ENCODE peak calls at places on chromosomes 5 and 9, in five cellular contexts. One of them, this sample, is unnamed.

GRCh38 chr5:167295686-167296015 is 995.8 kb upstream of the WWC1 start:
- DNase-seq in upper lobe of left lung: no peak
- DNase-seq in neural progenitor cell: no peak
- DNase-seq in fibroblast of lung: peak; percentile 42
- DNase-seq in CD4-positive, alpha-beta memory T cell: no peak
- DNase-seq in this sample: no peak

GRCh38 chr5:180689071-180689694 is 39.8 kb upstream of the FLT4 start:
- DNase-seq in upper lobe of left lung: no peak
- DNase-seq in CD4-positive, alpha-beta memory T cell: peak; percentile 59
- DNase-seq in fibroblast of lung: no peak
- DNase-seq in neural progenitor cell: no peak
- DNase-seq in this sample: no peak

GRCh38 chr9:126448136-126448535 is 121.5 kb downstream of the MVB12B start:
- DNase-seq in CD4-positive, alpha-beta memory T cell: no peak
- DNase-seq in upper lobe of left lung: no peak
- DNase-seq in fibroblast of lung: no peak
- DNase-seq in neural progenitor cell: no peak
- DNase-seq in this sample: no peak

GRCh38 chr5:57412010-57412409 is 70.6 kb downstream of the ACTBL2 start:
- DNase-seq in neural progenitor cell: no peak
- DNase-seq in CD4-positive, alpha-beta memory T cell: no peak
- DNase-seq in upper lobe of left lung: no peak
- DNase-seq in fibroblast of lung: peak; percentile 96
- DNase-seq in this sample: no peak

GRCh38 chr5:69526660-69527059 is 33.3 kb upstream of the GTF2H2C start:
- DNase-seq in fibroblast of lung: no peak
- DNase-seq in neural progenitor cell: no peak
- DNase-seq in upper lobe of left lung: no peak
- DNase-seq in CD4-positive, alpha-beta memory T cell: no peak
- DNase-seq in this sample: no peak

GRCh38 chr5:71904852-71905251 is 185.8 kb downstream of the CARTPT start:
- DNase-seq in CD4-positive, alpha-beta memory T cell: no peak
- DNase-seq in fibroblast of lung: no peak
- DNase-seq in neural progenitor cell: no peak
- DNase-seq in upper lobe of left lung: no peak
- DNase-seq in this sample: no peak

GRCh38 chr9:96219615-96220257 is 82.2 kb downstream of the HSD17B3 start:
- DNase-seq in fibroblast of lung: no peak
- DNase-seq in upper lobe of left lung: peak; percentile 50
- DNase-seq in neural progenitor cell: peak; percentile 28
- DNase-seq in CD4-positive, alpha-beta memory T cell: no peak
- DNase-seq in this sample: no peak

GRCh38 chr5:160233215-160233614 is 3.9 kb downstream of the FABP6 start:
- DNase-seq in CD4-positive, alpha-beta memory T cell: no peak
- DNase-seq in neural progenitor cell: no peak
- DNase-seq in upper lobe of left lung: no peak
- DNase-seq in fibroblast of lung: no peak
- DNase-seq in this sample: no peak

GRCh38 chr9:113913426-113914195 is 37.5 kb downstream of the ZNF618 start:
- DNase-seq in upper lobe of left lung: no peak
- DNase-seq in CD4-positive, alpha-beta memory T cell: no peak
- DNase-seq in fibroblast of lung: peak; percentile 46
- DNase-seq in neural progenitor cell: no peak
- DNase-seq in this sample: no peak

GRCh38 chr5:158456756-158457155 is 597.8 kb upstream of the CLINT1 start:
- DNase-seq in upper lobe of left lung: peak; percentile 25
- DNase-seq in CD4-positive, alpha-beta memory T cell: no peak
- DNase-seq in fibroblast of lung: peak; percentile 97
- DNase-seq in neural progenitor cell: no peak
- DNase-seq in this sample: no peak

GRCh38 chr9:24672336-24672735 is 126.6 kb upstream of the IZUMO3 start:
- DNase-seq in CD4-positive, alpha-beta memory T cell: no peak
- DNase-seq in fibroblast of lung: no peak
- DNase-seq in upper lobe of left lung: no peak
- DNase-seq in neural progenitor cell: no peak
- DNase-seq in this sample: no peak

GRCh38 chr5:109863752-109864151 is 174.0 kb downstream of the MAN2A1 start:
- DNase-seq in upper lobe of left lung: no peak
- DNase-seq in neural progenitor cell: no peak
- DNase-seq in fibroblast of lung: peak; percentile 40
- DNase-seq in CD4-positive, alpha-beta memory T cell: no peak
- DNase-seq in this sample: no peak

GRCh38 chr5:111296570-111296969 is 72.4 kb downstream of the CAMK4 start:
- DNase-seq in upper lobe of left lung: no peak
- DNase-seq in neural progenitor cell: no peak
- DNase-seq in fibroblast of lung: no peak
- DNase-seq in CD4-positive, alpha-beta memory T cell: no peak
- DNase-seq in this sample: no peak

GRCh38 chr9:113428062-113428600 is 17.6 kb downstream of the C9orf43 start:
- DNase-seq in upper lobe of left lung: no peak
- DNase-seq in fibroblast of lung: peak; percentile 11
- DNase-seq in neural progenitor cell: no peak
- DNase-seq in CD4-positive, alpha-beta memory T cell: no peak
- DNase-seq in this sample: no peak

GRCh38 chr5:60961685-60962084 is 16.7 kb downstream of the NDUFAF2 start:
- DNase-seq in CD4-positive, alpha-beta memory T cell: no peak
- DNase-seq in neural progenitor cell: no peak
- DNase-seq in upper lobe of left lung: no peak
- DNase-seq in fibroblast of lung: peak; percentile 70
- DNase-seq in this sample: no peak

GRCh38 chr5:60262576-60263295 is 369.2 kb upstream of the PDE4D start:
- DNase-seq in upper lobe of left lung: no peak
- DNase-seq in CD4-positive, alpha-beta memory T cell: no peak
- DNase-seq in fibroblast of lung: no peak
- DNase-seq in neural progenitor cell: peak; percentile 41
- DNase-seq in this sample: no peak

GRCh38 chr5:96794757-96795156 is 13.0 kb downstream of the ERAP1 start:
- DNase-seq in fibroblast of lung: no peak
- DNase-seq in CD4-positive, alpha-beta memory T cell: peak; percentile 71
- DNase-seq in neural progenitor cell: no peak
- DNase-seq in upper lobe of left lung: no peak
- DNase-seq in this sample: no peak

GRCh38 chr5:50963647-50964584 is 297.5 kb downstream of the PARP8 start:
- DNase-seq in fibroblast of lung: no peak
- DNase-seq in CD4-positive, alpha-beta memory T cell: no peak
- DNase-seq in upper lobe of left lung: no peak
- DNase-seq in neural progenitor cell: peak; percentile 65
- DNase-seq in this sample: no peak

GRCh38 chr9:706606-707451 is 134.7 kb upstream of the DMRT1 start:
- DNase-seq in neural progenitor cell: peak; percentile 53
- DNase-seq in upper lobe of left lung: peak; percentile 79
- DNase-seq in fibroblast of lung: peak; percentile 68
- DNase-seq in CD4-positive, alpha-beta memory T cell: no peak
- DNase-seq in this sample: no peak

GRCh38 chr5:144832416-144832815 is 661.7 kb downstream of the KCTD16 start:
- DNase-seq in CD4-positive, alpha-beta memory T cell: no peak
- DNase-seq in neural progenitor cell: no peak
- DNase-seq in upper lobe of left lung: no peak
- DNase-seq in fibroblast of lung: no peak
- DNase-seq in this sample: no peak

GRCh38 chr5:112419596-112420110 is 576 bp upstream of the EPB41L4A start:
- DNase-seq in upper lobe of left lung: peak; percentile 49
- DNase-seq in CD4-positive, alpha-beta memory T cell: no peak
- DNase-seq in neural progenitor cell: peak; percentile 69
- DNase-seq in fibroblast of lung: peak; percentile 26
- DNase-seq in this sample: no peak

GRCh38 chr9:95610006-95610785 is 93.4 kb upstream of the PTCH1 start:
- DNase-seq in CD4-positive, alpha-beta memory T cell: no peak
- DNase-seq in neural progenitor cell: no peak
- DNase-seq in upper lobe of left lung: no peak
- DNase-seq in fibroblast of lung: no peak
- DNase-seq in this sample: no peak

GRCh38 chr9:17462869-17463464 is 115.9 kb upstream of the SH3GL2 start:
- DNase-seq in fibroblast of lung: peak; percentile 81
- DNase-seq in neural progenitor cell: peak; percentile 68
- DNase-seq in upper lobe of left lung: no peak
- DNase-seq in CD4-positive, alpha-beta memory T cell: no peak
- DNase-seq in this sample: no peak

GRCh38 chr9:87516931-87517300 is 19.2 kb downstream of the DAPK1 start:
- DNase-seq in CD4-positive, alpha-beta memory T cell: no peak
- DNase-seq in upper lobe of left lung: no peak
- DNase-seq in neural progenitor cell: no peak
- DNase-seq in fibroblast of lung: no peak
- DNase-seq in this sample: no peak

GRCh38 chr9:136470356-136470755 is 12.5 kb downstream of the SEC16A start:
- DNase-seq in fibroblast of lung: no peak
- DNase-seq in upper lobe of left lung: no peak
- DNase-seq in CD4-positive, alpha-beta memory T cell: no peak
- DNase-seq in neural progenitor cell: no peak
- DNase-seq in this sample: no peak

GRCh38 chr9:112384690-112385089 is 4.8 kb downstream of the HSDL2 start:
- DNase-seq in CD4-positive, alpha-beta memory T cell: no peak
- DNase-seq in neural progenitor cell: no peak
- DNase-seq in upper lobe of left lung: peak; percentile 41
- DNase-seq in fibroblast of lung: no peak
- DNase-seq in this sample: no peak

GRCh38 chr9:115132648-115133047 is 14.7 kb upstream of the TNC start:
- DNase-seq in fibroblast of lung: peak; percentile 69
- DNase-seq in upper lobe of left lung: no peak
- DNase-seq in CD4-positive, alpha-beta memory T cell: no peak
- DNase-seq in neural progenitor cell: no peak
- DNase-seq in this sample: no peak

GRCh38 chr9:589723-590122 is 251.8 kb upstream of the DMRT1 start:
- DNase-seq in neural progenitor cell: no peak
- DNase-seq in upper lobe of left lung: no peak
- DNase-seq in CD4-positive, alpha-beta memory T cell: no peak
- DNase-seq in fibroblast of lung: peak; percentile 4
- DNase-seq in this sample: no peak

GRCh38 chr5:2047341-2047927 is 164.7 kb upstream of the IRX4 start:
- DNase-seq in fibroblast of lung: no peak
- DNase-seq in CD4-positive, alpha-beta memory T cell: no peak
- DNase-seq in upper lobe of left lung: no peak
- DNase-seq in neural progenitor cell: no peak
- DNase-seq in this sample: no peak

DNA sequence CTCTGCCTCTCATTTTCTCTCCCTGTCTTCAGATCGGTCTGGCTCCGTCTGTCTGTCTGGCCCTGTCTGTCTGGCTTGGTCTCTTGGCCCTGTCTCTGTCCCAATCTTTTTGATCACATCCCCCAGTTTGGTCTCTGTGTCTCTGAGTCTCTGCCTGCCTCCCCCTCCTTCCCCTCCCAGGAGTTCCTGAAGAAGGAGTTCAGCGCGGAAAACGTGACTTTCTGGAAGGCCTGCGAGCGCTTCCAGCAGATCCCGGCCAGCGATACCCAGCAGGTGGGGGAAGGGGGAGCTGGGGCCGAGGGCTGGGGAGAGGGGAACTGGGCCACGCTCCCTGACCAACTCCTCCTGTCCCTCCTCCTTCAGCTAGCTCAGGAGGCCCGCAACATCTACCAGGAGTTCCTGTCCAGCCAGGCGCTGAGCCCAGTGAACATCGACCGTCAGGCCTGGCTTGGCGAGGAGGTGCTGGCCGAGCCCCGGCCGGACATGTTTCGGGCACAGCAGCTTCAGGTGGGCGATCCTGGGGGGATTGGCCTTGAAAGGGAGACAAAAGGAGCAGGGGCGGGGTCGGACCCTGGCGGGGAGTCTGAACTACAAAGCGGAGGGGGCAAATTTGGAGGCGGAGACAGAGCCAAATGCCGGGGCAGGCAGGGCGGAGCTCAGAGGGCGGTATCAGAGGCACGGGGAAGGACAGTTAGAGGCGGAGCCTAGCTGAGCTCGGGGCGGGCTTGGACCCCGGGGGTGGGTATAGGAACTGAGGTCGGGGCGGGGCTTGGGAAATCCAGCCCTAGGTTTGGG is 9.0 kb downstream of the RGS14 start:
- DNase-seq in fibroblast of lung: peak; percentile 73
- DNase-seq in CD4-positive, alpha-beta memory T cell: peak; percentile 29
- DNase-seq in upper lobe of left lung: peak; percentile 90
- DNase-seq in neural progenitor cell: peak; percentile 96
- DNase-seq in this sample: no peak
- H3K4me1 ChIP-seq in fibroblast of lung: peaks cover 5% of the 10 kb centered on the region
- H3K4me1 ChIP-seq in CD4-positive, alpha-beta memory T cell: peaks cover 83% of the 10 kb centered on the region
- H3K4me1 ChIP-seq in upper lobe of left lung: peaks cover 53% of the 10 kb centered on the region
- H3K4me1 ChIP-seq in neural progenitor cell: peaks cover 26% of the 10 kb centered on the region
- H3K4me1 ChIP-seq in this sample: peaks cover 51% of the 10 kb centered on the region

GRCh38 chr9:36118706-36119105 is 17.8 kb upstream of the GLIPR2 start:
- DNase-seq in upper lobe of left lung: peak; percentile 81
- DNase-seq in fibroblast of lung: no peak
- DNase-seq in neural progenitor cell: no peak
- DNase-seq in CD4-positive, alpha-beta memory T cell: no peak
- DNase-seq in this sample: no peak
- H3K36me3 ChIP-seq in upper lobe of left lung: no peaks in the 10 kb centered on the region
- H3K36me3 ChIP-seq in fibroblast of lung: peaks cover 29% of the 10 kb centered on the region
- H3K36me3 ChIP-seq in neural progenitor cell: no peaks in the 10 kb centered on the region
- H3K36me3 ChIP-seq in CD4-positive, alpha-beta memory T cell: peaks cover 4% of the 10 kb centered on the region
- H3K36me3 ChIP-seq in this sample: no peaks in the 10 kb centered on the region

DNA sequence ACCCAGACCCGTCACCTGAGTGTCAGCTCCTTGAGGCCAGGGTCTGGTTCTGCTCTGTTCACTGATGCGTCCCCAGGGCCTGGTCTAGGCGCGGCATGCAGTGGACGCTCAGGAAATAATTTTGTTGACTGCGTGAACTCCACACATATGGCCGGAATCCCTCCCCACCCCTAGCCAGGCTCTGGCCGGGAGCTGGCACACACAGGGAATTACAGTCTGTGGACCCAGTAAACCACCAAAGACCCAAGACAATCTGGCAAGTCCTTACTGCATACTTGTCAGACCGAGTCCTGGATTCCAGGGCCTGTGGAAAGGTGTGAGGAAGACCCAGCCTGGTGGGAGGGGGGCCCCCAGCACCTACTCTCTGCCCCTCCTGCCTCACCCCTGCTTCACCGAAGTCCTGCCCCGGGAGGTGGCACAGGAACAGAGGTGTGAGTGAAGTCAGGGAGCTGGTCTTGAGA is 113.0 kb upstream of the IER5L start:
- DNase-seq in CD4-positive, alpha-beta memory T cell: no peak
- DNase-seq in neural progenitor cell: no peak
- DNase-seq in upper lobe of left lung: peak; percentile 15
- DNase-seq in fibroblast of lung: no peak
- DNase-seq in this sample: no peak
- H3K4me1 ChIP-seq in CD4-positive, alpha-beta memory T cell: no peaks in the 10 kb centered on the region
- H3K4me1 ChIP-seq in neural progenitor cell: peaks cover 26% of the 10 kb centered on the region
- H3K4me1 ChIP-seq in upper lobe of left lung: no peaks in the 10 kb centered on the region
- H3K4me1 ChIP-seq in fibroblast of lung: no peaks in the 10 kb centered on the region
- H3K4me1 ChIP-seq in this sample: no peaks in the 10 kb centered on the region

GRCh38 chr9:99371376-99371775 is 149.3 kb downstream of the SEC61B start:
- DNase-seq in upper lobe of left lung: no peak
- DNase-seq in neural progenitor cell: no peak
- DNase-seq in CD4-positive, alpha-beta memory T cell: no peak
- DNase-seq in fibroblast of lung: no peak
- DNase-seq in this sample: no peak

GRCh38 chr9:99373912-99374311 is 151.8 kb downstream of the SEC61B start:
- DNase-seq in CD4-positive, alpha-beta memory T cell: no peak
- DNase-seq in fibroblast of lung: no peak
- DNase-seq in neural progenitor cell: peak; percentile 41
- DNase-seq in upper lobe of left lung: no peak
- DNase-seq in this sample: no peak

GRCh38 chr9:99377790-99378775 is 156.0 kb downstream of the SEC61B start:
- DNase-seq in neural progenitor cell: peak; percentile 41
- DNase-seq in fibroblast of lung: peak; percentile 70
- DNase-seq in upper lobe of left lung: no peak
- DNase-seq in CD4-positive, alpha-beta memory T cell: no peak
- DNase-seq in this sample: no peak

DNA sequence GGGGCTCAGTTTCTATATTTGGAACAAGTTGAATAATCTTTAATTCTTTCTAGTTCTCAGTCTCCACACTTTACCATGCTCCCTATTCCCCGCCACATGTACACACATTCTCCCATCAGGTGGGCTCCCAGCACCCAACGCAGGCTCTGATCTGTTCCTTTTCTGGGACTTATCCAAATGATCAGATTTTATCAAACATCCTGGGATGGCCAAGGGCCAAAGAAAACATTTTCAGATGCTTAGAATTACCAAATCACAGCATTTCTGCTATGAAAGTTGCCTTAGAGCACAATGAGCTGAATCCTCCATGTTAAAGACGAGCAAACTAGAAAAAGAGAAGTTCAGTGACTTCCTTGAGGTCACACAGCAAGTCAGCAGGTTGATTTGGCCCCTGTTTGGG is 153.4 kb downstream of the SEC61B start:
- DNase-seq in upper lobe of left lung: no peak
- DNase-seq in CD4-positive, alpha-beta memory T cell: no peak
- DNase-seq in neural progenitor cell: no peak
- DNase-seq in fibroblast of lung: no peak
- DNase-seq in this sample: no peak
- H3K36me3 ChIP-seq in upper lobe of left lung: no peaks in the 10 kb centered on the region
- H3K36me3 ChIP-seq in CD4-positive, alpha-beta memory T cell: no peaks in the 10 kb centered on the region
- H3K36me3 ChIP-seq in neural progenitor cell: no peaks in the 10 kb centered on the region
- H3K36me3 ChIP-seq in fibroblast of lung: no peaks in the 10 kb centered on the region
- H3K36me3 ChIP-seq in this sample: no peaks in the 10 kb centered on the region